ENCODE peak calls at places on chromosomes 4 and X, in seven cellular contexts. One of them, this sample, is unnamed.

GRCh38 chrX:68079961-68080360 is 353.3 kb downstream of the OPHN1 start:
- DNase-seq in trophoblast cell: no peak
- DNase-seq in H1: no peak
- DNase-seq in H9: no peak
- DNase-seq in mesendoderm: no peak
- DNase-seq in mesenchymal stem cell: no peak
- DNase-seq in IMR-90: no peak
- DNase-seq in this sample: no peak

GRCh38 chrX:130170752-130171445 is 863 bp upstream of the RAB33A start:
- DNase-seq in trophoblast cell: no peak
- DNase-seq in mesenchymal stem cell: peak; percentile 28
- DNase-seq in H1: peak; percentile 71
- DNase-seq in IMR-90: no peak
- DNase-seq in mesendoderm: peak; percentile 48
- DNase-seq in H9: peak; percentile 81
- DNase-seq in this sample: peak; percentile 53

GRCh38 chrX:133892337-133892736 is 93.1 kb downstream of the GPC3 start:
- DNase-seq in mesendoderm: peak; percentile 71
- DNase-seq in mesenchymal stem cell: no peak
- DNase-seq in H9: no peak
- DNase-seq in IMR-90: no peak
- DNase-seq in H1: no peak
- DNase-seq in trophoblast cell: peak; percentile 4
- DNase-seq in this sample: peak; percentile 55

GRCh38 chr4:185033072-185033471 is 14.8 kb downstream of the HELT start:
- DNase-seq in H9: no peak
- DNase-seq in trophoblast cell: no peak
- DNase-seq in mesenchymal stem cell: no peak
- DNase-seq in IMR-90: no peak
- DNase-seq in H1: no peak
- DNase-seq in mesendoderm: no peak
- DNase-seq in this sample: no peak

GRCh38 chr4:176001171-176002006 is 64.3 kb upstream of the WDR17 start:
- DNase-seq in IMR-90: peak; percentile 0
- DNase-seq in trophoblast cell: no peak
- DNase-seq in H1: peak; percentile 76
- DNase-seq in H9: peak; percentile 90
- DNase-seq in mesenchymal stem cell: peak; percentile 58
- DNase-seq in mesendoderm: peak; percentile 95
- DNase-seq in this sample: peak; percentile 64

GRCh38 chr4:78669453-78669852 is 106.7 kb upstream of the BMP2K start:
- DNase-seq in trophoblast cell: no peak
- DNase-seq in H1: no peak
- DNase-seq in IMR-90: no peak
- DNase-seq in mesenchymal stem cell: no peak
- DNase-seq in mesendoderm: peak; percentile 52
- DNase-seq in H9: no peak
- DNase-seq in this sample: no peak

GRCh38 chr4:140756292-140757219 is at the start of gene TBC1D9:
- DNase-seq in mesendoderm: peak; percentile 100
- DNase-seq in mesenchymal stem cell: peak; percentile 89
- DNase-seq in trophoblast cell: peak; percentile 94
- DNase-seq in H9: peak; percentile 95
- DNase-seq in IMR-90: peak; percentile 55
- DNase-seq in H1: peak; percentile 79
- DNase-seq in this sample: peak; percentile 92

GRCh38 chrX:87744391-87744790 is 226.8 kb downstream of the KLHL4 start:
- DNase-seq in H1: no peak
- DNase-seq in trophoblast cell: no peak
- DNase-seq in IMR-90: no peak
- DNase-seq in mesendoderm: no peak
- DNase-seq in mesenchymal stem cell: no peak
- DNase-seq in H9: no peak
- DNase-seq in this sample: no peak

GRCh38 chrX:64394874-64395567 is at the start of gene MTMR8:
- DNase-seq in H9: peak; percentile 87
- DNase-seq in mesenchymal stem cell: peak; percentile 31
- DNase-seq in IMR-90: no peak
- DNase-seq in H1: peak; percentile 81
- DNase-seq in mesendoderm: peak; percentile 88
- DNase-seq in trophoblast cell: peak; percentile 12
- DNase-seq in this sample: peak; percentile 54

GRCh38 chr4:188780686-188781085 is 641.4 kb downstream of the TRIML1 start:
- DNase-seq in mesendoderm: no peak
- DNase-seq in H9: no peak
- DNase-seq in mesenchymal stem cell: peak; percentile 52
- DNase-seq in IMR-90: no peak
- DNase-seq in trophoblast cell: no peak
- DNase-seq in H1: no peak
- DNase-seq in this sample: no peak

GRCh38 chrX:13906103-13906502 is 89.2 kb upstream of the GPM6B start:
- DNase-seq in H1: no peak
- DNase-seq in mesendoderm: no peak
- DNase-seq in IMR-90: no peak
- DNase-seq in mesenchymal stem cell: no peak
- DNase-seq in H9: no peak
- DNase-seq in trophoblast cell: no peak
- DNase-seq in this sample: no peak

GRCh38 chrX:24694825-24695224 is 1.1 kb downstream of the POLA1 start:
- DNase-seq in H9: no peak
- DNase-seq in mesenchymal stem cell: peak; percentile 3
- DNase-seq in IMR-90: peak; percentile 2
- DNase-seq in H1: no peak
- DNase-seq in trophoblast cell: no peak
- DNase-seq in mesendoderm: no peak
- DNase-seq in this sample: no peak

GRCh38 chrX:13876652-13877051 is 59.8 kb upstream of the GPM6B start:
- DNase-seq in IMR-90: peak; percentile 78
- DNase-seq in H1: no peak
- DNase-seq in H9: no peak
- DNase-seq in mesenchymal stem cell: peak; percentile 57
- DNase-seq in mesendoderm: no peak
- DNase-seq in trophoblast cell: no peak
- DNase-seq in this sample: no peak

GRCh38 chr4:188175288-188175687 is 36.0 kb downstream of the TRIML1 start:
- DNase-seq in trophoblast cell: no peak
- DNase-seq in mesenchymal stem cell: no peak
- DNase-seq in H9: no peak
- DNase-seq in IMR-90: peak; percentile 28
- DNase-seq in mesendoderm: no peak
- DNase-seq in H1: peak; percentile 38
- DNase-seq in this sample: no peak

GRCh38 chrX:134171661-134172587 is 65.1 kb upstream of the CCDC160 start:
- DNase-seq in mesenchymal stem cell: peak; percentile 6
- DNase-seq in H1: no peak
- DNase-seq in IMR-90: no peak
- DNase-seq in mesendoderm: peak; percentile 84
- DNase-seq in trophoblast cell: no peak
- DNase-seq in H9: peak; percentile 43
- DNase-seq in this sample: no peak

GRCh38 chr4:140085062-140085622 is 68.8 kb downstream of the MAML3 start:
- DNase-seq in H1: no peak
- DNase-seq in H9: no peak
- DNase-seq in mesendoderm: peak; percentile 74
- DNase-seq in IMR-90: peak; percentile 56
- DNase-seq in mesenchymal stem cell: peak; percentile 87
- DNase-seq in trophoblast cell: peak; percentile 68
- DNase-seq in this sample: no peak

GRCh38 chrX:72714471-72714916 is 388 bp upstream of the PHKA1 start:
- DNase-seq in IMR-90: peak; percentile 62
- DNase-seq in H1: peak; percentile 52
- DNase-seq in mesenchymal stem cell: peak; percentile 69
- DNase-seq in H9: peak; percentile 69
- DNase-seq in mesendoderm: peak; percentile 77
- DNase-seq in trophoblast cell: peak; percentile 57
- DNase-seq in this sample: peak; percentile 5

GRCh38 chrX:119693996-119694451 is 1.1 kb upstream of the SEPTIN6 start:
- DNase-seq in trophoblast cell: no peak
- DNase-seq in IMR-90: no peak
- DNase-seq in mesendoderm: no peak
- DNase-seq in H1: peak; percentile 53
- DNase-seq in mesenchymal stem cell: peak; percentile 16
- DNase-seq in H9: peak; percentile 52
- DNase-seq in this sample: no peak

GRCh38 chr4:102308032-102308799 is 37.1 kb downstream of the SLC39A8 start:
- DNase-seq in mesendoderm: peak; percentile 33
- DNase-seq in mesenchymal stem cell: peak; percentile 4
- DNase-seq in IMR-90: no peak
- DNase-seq in trophoblast cell: peak; percentile 3
- DNase-seq in H9: no peak
- DNase-seq in H1: no peak
- DNase-seq in this sample: no peak

GRCh38 chr4:13544556-13545393 is 467 bp upstream of the NKX3-2 start:
- DNase-seq in mesendoderm: peak; percentile 97
- DNase-seq in trophoblast cell: peak; percentile 16
- DNase-seq in H9: peak; percentile 97
- DNase-seq in mesenchymal stem cell: peak; percentile 91
- DNase-seq in H1: peak; percentile 95
- DNase-seq in IMR-90: peak; percentile 64
- DNase-seq in this sample: peak; percentile 77

GRCh38 chrX:50988649-50989048 is 78.1 kb downstream of the BMP15 start:
- DNase-seq in mesendoderm: peak; percentile 28
- DNase-seq in H1: no peak
- DNase-seq in mesenchymal stem cell: peak; percentile 18
- DNase-seq in trophoblast cell: no peak
- DNase-seq in IMR-90: peak; percentile 33
- DNase-seq in H9: no peak
- DNase-seq in this sample: no peak

GRCh38 chr4:76723916-76724315 is 174.0 kb downstream of the SOWAHB start:
- DNase-seq in mesenchymal stem cell: no peak
- DNase-seq in trophoblast cell: no peak
- DNase-seq in H9: no peak
- DNase-seq in H1: no peak
- DNase-seq in IMR-90: peak; percentile 91
- DNase-seq in mesendoderm: peak; percentile 71
- DNase-seq in this sample: peak; percentile 21

GRCh38 chr4:84573335-84573734 is 9.6 kb upstream of the CDS1 start:
- DNase-seq in IMR-90: no peak
- DNase-seq in H9: no peak
- DNase-seq in H1: no peak
- DNase-seq in mesendoderm: no peak
- DNase-seq in trophoblast cell: no peak
- DNase-seq in mesenchymal stem cell: no peak
- DNase-seq in this sample: no peak

GRCh38 chr4:183971938-183972490 is 66.9 kb downstream of the STOX2 start:
- DNase-seq in mesenchymal stem cell: no peak
- DNase-seq in H1: no peak
- DNase-seq in H9: no peak
- DNase-seq in mesendoderm: no peak
- DNase-seq in IMR-90: no peak
- DNase-seq in trophoblast cell: no peak
- DNase-seq in this sample: no peak

GRCh38 chr4:1250527-1250812 is 1.5 kb upstream of the CTBP1 start:
- DNase-seq in trophoblast cell: no peak
- DNase-seq in IMR-90: no peak
- DNase-seq in H9: no peak
- DNase-seq in mesendoderm: no peak
- DNase-seq in H1: no peak
- DNase-seq in mesenchymal stem cell: no peak
- DNase-seq in this sample: no peak

GRCh38 chr4:168634276-168634802 is 137.5 kb downstream of the PALLD start:
- DNase-seq in trophoblast cell: no peak
- DNase-seq in IMR-90: peak; percentile 92
- DNase-seq in mesenchymal stem cell: peak; percentile 96
- DNase-seq in H1: no peak
- DNase-seq in H9: no peak
- DNase-seq in mesendoderm: peak; percentile 85
- DNase-seq in this sample: peak; percentile 20
- H3K4me1 ChIP-seq in trophoblast cell: peaks cover 22% of the 10 kb centered on the region
- H3K4me1 ChIP-seq in IMR-90: peaks cover 26% of the 10 kb centered on the region
- H3K4me1 ChIP-seq in mesenchymal stem cell: peaks cover 20% of the 10 kb centered on the region
- H3K4me1 ChIP-seq in H1: peaks cover 15% of the 10 kb centered on the region
- H3K4me1 ChIP-seq in H9: peaks cover 2% of the 10 kb centered on the region
- H3K4me1 ChIP-seq in mesendoderm: peaks cover 2% of the 10 kb centered on the region
- H3K4me1 ChIP-seq in this sample: peaks cover 8% of the 10 kb centered on the region

GRCh38 chr4:25379591-25379990 is 2.5 kb downstream of the ANAPC4 start:
- DNase-seq in H1: no peak
- DNase-seq in mesenchymal stem cell: no peak
- DNase-seq in H9: no peak
- DNase-seq in mesendoderm: no peak
- DNase-seq in IMR-90: no peak
- DNase-seq in trophoblast cell: no peak
- DNase-seq in this sample: no peak
- H2AK5ac ChIP-seq in H1: no peak overlapping the region
- H2AK5ac ChIP-seq in mesenchymal stem cell: no peak overlapping the region
- H2AK5ac ChIP-seq in H9: no peak overlapping the region
- H2AK5ac ChIP-seq in mesendoderm: no peak overlapping the region
- H2AK5ac ChIP-seq in IMR-90: no peak overlapping the region
- H2AK5ac ChIP-seq in trophoblast cell: no peak overlapping the region
- H2AK5ac ChIP-seq in this sample: no peak overlapping the region

DNA sequence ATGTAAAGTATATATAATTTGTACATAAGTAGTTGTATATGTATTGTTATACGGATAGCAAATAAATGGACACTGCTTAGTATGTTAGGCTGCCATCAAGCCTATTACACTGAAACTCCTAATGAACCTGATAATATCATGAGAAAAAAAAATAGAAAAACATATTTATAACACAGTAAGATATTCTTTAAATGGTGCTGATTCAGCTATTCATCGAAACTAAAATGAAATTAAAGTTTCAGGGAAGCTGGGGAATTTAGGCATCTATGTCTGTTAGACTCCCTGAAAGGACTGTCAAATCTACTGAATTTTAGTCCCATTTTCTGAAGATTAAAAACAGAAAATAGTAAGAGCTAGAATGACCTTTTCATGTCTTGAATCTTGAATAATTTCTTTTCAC is 647.1 kb upstream of the PABPC4L start:
- DNase-seq in H1: no peak
- DNase-seq in H9: no peak
- DNase-seq in IMR-90: no peak
- DNase-seq in trophoblast cell: no peak
- DNase-seq in mesenchymal stem cell: no peak
- DNase-seq in mesendoderm: no peak
- DNase-seq in this sample: no peak
- H2BK120ac ChIP-seq in H1: no peak overlapping the region
- H2BK120ac ChIP-seq in H9: no peak overlapping the region
- H2BK120ac ChIP-seq in IMR-90: no peak overlapping the region
- H2BK120ac ChIP-seq in trophoblast cell: no peak overlapping the region
- H2BK120ac ChIP-seq in mesenchymal stem cell: no peak overlapping the region
- H2BK120ac ChIP-seq in mesendoderm: no peak overlapping the region
- H2BK120ac ChIP-seq in this sample: no peak overlapping the region

DNA sequence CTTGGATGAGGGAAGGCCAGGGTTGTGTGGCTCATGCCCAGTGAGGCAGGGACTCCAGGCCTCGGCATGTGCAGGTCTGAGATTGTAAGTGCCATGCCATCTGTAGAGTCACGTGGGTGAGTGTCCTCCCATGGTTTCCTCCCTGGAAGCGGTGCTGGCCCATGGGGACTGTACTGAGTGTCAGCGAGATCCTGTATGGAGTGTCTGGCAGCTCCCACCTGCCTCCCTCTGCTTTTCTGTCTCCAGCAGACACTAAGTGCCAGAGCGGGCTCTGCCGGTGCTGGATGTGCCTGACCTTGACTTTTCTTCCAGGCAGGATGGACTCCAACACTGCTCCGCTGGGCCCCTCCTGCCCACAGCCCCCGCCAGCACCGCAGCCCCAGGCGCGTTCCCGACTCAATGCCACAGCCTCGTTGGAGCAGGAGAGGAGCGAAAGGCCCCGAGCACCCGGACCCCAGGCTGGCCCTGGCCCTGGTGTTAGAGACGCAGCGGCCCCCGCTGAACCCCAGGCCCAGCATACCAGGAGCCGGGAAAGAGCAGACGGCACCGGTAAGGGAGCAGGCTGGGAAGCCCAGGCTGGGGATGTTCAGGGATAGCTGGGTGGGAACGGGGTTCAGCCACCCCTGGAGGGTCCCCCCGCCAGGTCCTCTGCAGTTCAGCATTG is 7.6 kb downstream of the WFS1 start:
- DNase-seq in IMR-90: no peak
- DNase-seq in mesendoderm: no peak
- DNase-seq in H9: no peak
- DNase-seq in mesenchymal stem cell: no peak
- DNase-seq in H1: no peak
- DNase-seq in trophoblast cell: no peak
- DNase-seq in this sample: no peak
- H3K4me1 ChIP-seq in IMR-90: peaks cover 38% of the 10 kb centered on the region
- H3K4me1 ChIP-seq in mesendoderm: no peaks in the 10 kb centered on the region
- H3K4me1 ChIP-seq in H9: no peaks in the 10 kb centered on the region
- H3K4me1 ChIP-seq in mesenchymal stem cell: peaks cover 36% of the 10 kb centered on the region
- H3K4me1 ChIP-seq in H1: no peaks in the 10 kb centered on the region
- H3K4me1 ChIP-seq in trophoblast cell: peaks cover 10% of the 10 kb centered on the region
- H3K4me1 ChIP-seq in this sample: peaks cover 18% of the 10 kb centered on the region